ENCODE peak calls at places on chromosomes 11 and 22, in five cellular contexts. R is left cardiac atrium, V is astrocyte of the spinal cord, Z is NCI-H187, E is tibial nerve. U is an unnamed sample.

GRCh38 chr11:120013325-120014250 is 124.3 kb downstream of the TRIM29 start:
- DNase-seq in Z (no peak), R (peak), V (peak), E (no peak), U (peak)

GRCh38 chr22:37153901-37154300 is 4.2 kb upstream of the IL2RB start:
- DNase-seq in R (no peak), Z (no peak), E (no peak), V (no peak), U (no peak)

GRCh38 chr22:29190915-29191314 is 14.8 kb upstream of the EMID1 start:
- DNase-seq in V (no peak), E (no peak), R (no peak), Z (no peak), U (no peak)

GRCh38 chr11:118790357-118791014 is 478 bp downstream of the DDX6 start:
- DNase-seq in V (peak), Z (no peak), R (peak), E (peak), U (peak)

GRCh38 chr22:46974077-46974476 is 211.6 kb downstream of the TBC1D22A start:
- DNase-seq in E (no peak), Z (no peak), R (no peak), V (no peak), U (no peak)

GRCh38 chr11:789951-790350 is at the start of gene CEND1:
- DNase-seq in E (no peak), V (peak), Z (peak), R (no peak), U (peak)

GRCh38 chr11:111422494-111423249 is 43.6 kb upstream of the POU2AF1 start:
- DNase-seq in E (peak), Z (no peak), V (peak), R (no peak), U (peak)

GRCh38 chr11:65947133-65947532 is 1.9 kb downstream of the TSGA10IP start:
- DNase-seq in Z (no peak), R (no peak), V (no peak), E (no peak), U (no peak)

GRCh38 chr11:96337541-96338530 is 5.2 kb downstream of the MAML2 start:
- DNase-seq in Z (no peak), E (no peak), V (peak), R (peak), U (no peak)

GRCh38 chr11:77418155-77418980 is 55.5 kb downstream of the PAK1 start:
- DNase-seq in R (no peak), Z (no peak), V (no peak), E (no peak), U (no peak)

GRCh38 chr22:36933629-36934028 is 20.2 kb downstream of the CSF2RB start:
- DNase-seq in R (no peak), V (no peak), E (no peak), Z (no peak), U (no peak)

U was measured in dermis blood vessel endothelial cell.